ENCODE peak calls at places on chromosomes 13 and 19, in six cellular contexts. P is adrenal gland; G is lower lobe of right lung; H is CD8-positive, alpha-beta T cell; E is heart left ventricle; Y is fibroblast of lung. D is an unnamed sample.

GRCh38 chr13:92994056-92994455 is 232.6 kb upstream of the GPC6 start:
- DNase-seq in P (no peak), G (no peak), H (no peak), E (no peak), Y (peak; percentile 48), D (no peak)

GRCh38 chr13:28316129-28316528 is 177.8 kb downstream of the PAN3 start:
- DNase-seq in P (no peak), G (no peak), H (no peak), E (peak; percentile 30), Y (no peak), D (no peak)

GRCh38 chr19:58385313-58386165 is 1.5 kb upstream of the RPS5 start:
- DNase-seq in P (no peak), G (peak; percentile 48), H (no peak), E (no peak), Y (no peak), D (peak; percentile 65)

GRCh38 chr19:38870612-38871011 is 7.5 kb downstream of the RINL start:
- DNase-seq in P (no peak), G (no peak), H (no peak), E (no peak), Y (no peak), D (no peak)

GRCh38 chr19:52532480-52532879 is 5.0 kb downstream of the ZNF808 start:
- DNase-seq in P (no peak), G (no peak), H (no peak), E (no peak), Y (no peak), D (no peak)

GRCh38 chr19:45253396-45254027 is 2.4 kb downstream of the MARK4 start:
- DNase-seq in P (no peak), G (no peak), H (no peak), E (no peak), Y (no peak), D (no peak)

GRCh38 chr19:18915639-18916038 is 3.5 kb downstream of the COPE start:
- DNase-seq in P (peak; percentile 76), G (no peak), H (no peak), E (no peak), Y (peak; percentile 47), D (no peak)

GRCh38 chr13:40096357-40096911 is 441.0 kb downstream of the COG6 start:
- DNase-seq in P (no peak), G (no peak), H (no peak), E (no peak), Y (no peak), D (no peak)

GRCh38 chr19:33477781-33478180 is 43.8 kb downstream of the PEPD start:
- DNase-seq in P (no peak), G (no peak), H (no peak), E (no peak), Y (no peak), D (no peak)

GRCh38 chr13:111153977-111154332 is 38.8 kb downstream of the ARHGEF7 start:
- DNase-seq in P (peak; percentile 56), G (no peak), H (peak; percentile 15), E (no peak), Y (no peak), D (peak; percentile 81)

GRCh38 chr13:27283906-27284523 is 13.4 kb downstream of the RASL11A start:
- DNase-seq in P (no peak), G (no peak), H (no peak), E (no peak), Y (peak; percentile 66), D (no peak)

GRCh38 chr13:49935171-49936084 is 712 bp downstream of the SPRYD7 start:
- DNase-seq in P (no peak), G (peak; percentile 70), H (no peak), E (peak; percentile 58), Y (peak; percentile 51), D (no peak)

GRCh38 chr19:17205237-17206140 is 9.7 kb upstream of the USE1 start:
- DNase-seq in P (peak; percentile 67), G (peak; percentile 82), H (peak; percentile 44), E (no peak), Y (peak; percentile 64), D (no peak)

GRCh38 chr13:108463365-108463764 is 166.0 kb upstream of the MYO16 start:
- DNase-seq in P (no peak), G (no peak), H (no peak), E (no peak), Y (peak; percentile 86), D (no peak)

GRCh38 chr19:372306-372890 is 27.8 kb upstream of the MIER2 start:
- DNase-seq in P (peak; percentile 12), G (no peak), H (no peak), E (peak; percentile 81), Y (peak; percentile 81), D (no peak)

GRCh38 chr13:23268441-23268840 is 87.7 kb downstream of the SGCG start:
- DNase-seq in P (no peak), G (no peak), H (no peak), E (no peak), Y (no peak), D (no peak)

GRCh38 chr19:51726049-51726448 is 2.3 kb upstream of the HAS1 start:
- DNase-seq in P (no peak), G (no peak), H (no peak), E (peak; percentile 61), Y (peak; percentile 73), D (peak; percentile 87)

GRCh38 chr13:113775451-113776145 is 16.6 kb downstream of the TMEM255B start:
- DNase-seq in P (no peak), G (no peak), H (no peak), E (no peak), Y (no peak), D (no peak)

GRCh38 chr13:80276371-80277289 is 64.3 kb downstream of the SPRY2 start:
- DNase-seq in P (no peak), G (no peak), H (no peak), E (no peak), Y (no peak), D (no peak)

GRCh38 chr19:41821003-41821735 is 23.3 kb downstream of the LYPD4 start:
- DNase-seq in P (no peak), G (peak; percentile 53), H (no peak), E (no peak), Y (peak; percentile 15), D (no peak)

GRCh38 chr13:25347156-25347555 is 24.6 kb upstream of the ATP8A2 start:
- DNase-seq in P (no peak), G (no peak), H (no peak), E (no peak), Y (no peak), D (no peak)

GRCh38 chr13:43911283-43911682 is 31.6 kb downstream of the LACC1 start:
- DNase-seq in P (no peak), G (no peak), H (no peak), E (no peak), Y (no peak), D (no peak)

GRCh38 chr13:43911871-43912270 is 32.2 kb downstream of the LACC1 start:
- DNase-seq in P (no peak), G (no peak), H (no peak), E (no peak), Y (no peak), D (no peak)

GRCh38 chr13:43905435-43906031 is 25.8 kb downstream of the LACC1 start:
- DNase-seq in P (peak; percentile 28), G (no peak), H (no peak), E (no peak), Y (peak; percentile 85), D (no peak)

DNA sequence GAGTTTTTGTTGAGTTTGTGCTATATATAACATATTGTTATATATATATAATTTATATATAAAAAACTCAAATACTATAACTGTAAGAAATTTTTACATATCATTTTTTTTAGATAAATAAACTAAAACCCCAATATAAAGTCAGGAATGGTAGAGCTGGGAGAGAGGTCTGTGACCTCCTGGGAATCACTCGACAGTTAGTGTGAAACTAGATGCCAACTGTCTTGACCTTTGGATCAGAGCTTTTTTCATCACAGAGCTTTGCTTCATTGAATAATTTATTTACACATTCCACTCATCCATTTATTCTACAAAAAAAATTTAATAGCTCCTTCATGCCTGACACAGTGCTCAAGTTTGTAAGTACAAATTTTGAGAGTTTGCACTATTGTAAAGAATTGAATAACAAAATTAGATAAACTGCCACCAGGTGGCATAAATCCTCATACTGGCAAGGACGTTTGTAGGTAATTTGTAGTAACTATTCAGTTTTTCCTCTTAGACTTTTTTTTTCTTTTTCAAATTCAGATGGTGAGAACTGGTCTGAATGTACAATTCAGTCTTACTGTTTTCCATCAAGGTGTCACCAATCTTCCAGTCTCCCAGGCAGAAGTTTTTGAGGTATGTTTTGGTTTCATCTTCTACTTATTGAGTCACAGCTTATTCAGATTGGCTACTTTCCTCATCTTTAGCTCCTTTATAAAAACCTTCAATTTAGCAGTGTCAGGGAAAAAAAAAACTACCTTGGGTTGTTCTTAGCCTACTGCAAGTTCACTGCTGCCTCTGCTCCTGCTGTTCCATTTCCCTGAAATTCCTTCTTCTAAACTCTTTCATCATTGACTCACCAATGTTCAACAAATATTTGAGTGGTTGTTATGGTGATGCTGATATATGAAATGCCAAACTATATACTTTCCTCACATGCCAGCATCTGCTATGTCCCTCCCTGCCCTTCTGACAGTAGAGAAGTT is 28.7 kb downstream of the LACC1 start:
- DNase-seq in P (no peak), G (no peak), H (no peak), E (no peak), Y (peak; percentile 78), D (no peak)
- TF ChIP-seq CTCF in P (peak; percentile 43), G (peak; percentile 52), H (peak; percentile 68), E (peak; percentile 60), Y (peak; percentile 32), D (peak; percentile 26)

GRCh38 chr13:30870049-30870884 is 35.8 kb upstream of the MEDAG start:
- DNase-seq in P (no peak), G (no peak), H (no peak), E (peak; percentile 90), Y (peak; percentile 99), D (peak; percentile 92)
- H3K4me1 ChIP-seq in P (peaks cover 8% of the 10 kb centered on the region), G (peaks cover 22% of the 10 kb centered on the region), H (no peaks in the 10 kb centered on the region), E (peaks cover 5% of the 10 kb centered on the region), Y (peaks cover 56% of the 10 kb centered on the region), D (peaks cover 59% of the 10 kb centered on the region)

DNA sequence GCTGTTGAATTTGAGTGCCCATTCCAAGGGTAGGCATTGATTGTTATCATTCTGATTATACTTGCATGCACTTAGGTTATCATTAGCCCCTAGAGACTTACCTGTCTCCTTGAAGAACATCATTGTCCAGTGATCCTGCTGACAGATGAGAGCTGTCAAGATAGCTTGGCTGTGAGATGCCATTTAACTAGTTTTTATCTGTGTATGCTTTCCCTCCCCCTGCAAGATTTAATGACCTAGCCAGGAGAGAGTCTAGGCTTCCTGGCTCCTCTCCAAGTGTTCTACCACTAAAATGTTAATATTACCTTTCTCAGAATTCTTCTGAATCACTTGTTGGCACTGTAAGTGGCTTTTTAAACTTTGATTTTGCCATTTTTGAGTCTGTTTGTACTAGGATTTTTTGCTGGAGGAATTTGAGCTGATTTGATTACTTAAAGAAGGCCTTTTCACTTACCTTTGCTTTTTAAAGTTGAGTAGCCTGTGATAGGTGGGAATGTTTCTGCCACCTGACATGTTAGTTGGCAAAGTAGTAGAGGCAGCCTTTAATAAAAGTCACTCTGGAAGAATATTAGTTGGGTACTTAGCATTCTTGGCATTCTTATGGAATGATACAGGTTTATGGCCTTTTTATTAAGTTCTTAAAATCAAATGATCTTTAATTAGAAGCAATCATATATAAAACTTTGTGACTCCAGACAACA is 41.1 kb downstream of the ARHGAP35 start:
- DNase-seq in P (no peak), G (no peak), H (no peak), E (no peak), Y (no peak), D (no peak)
- H3K27ac ChIP-seq in P (no peak overlapping the region), G (peak overlapping the region; percentile 51), H (no peak overlapping the region), E (no peak overlapping the region), Y (no peak overlapping the region), D (peak overlapping the region; percentile 77)

DNA sequence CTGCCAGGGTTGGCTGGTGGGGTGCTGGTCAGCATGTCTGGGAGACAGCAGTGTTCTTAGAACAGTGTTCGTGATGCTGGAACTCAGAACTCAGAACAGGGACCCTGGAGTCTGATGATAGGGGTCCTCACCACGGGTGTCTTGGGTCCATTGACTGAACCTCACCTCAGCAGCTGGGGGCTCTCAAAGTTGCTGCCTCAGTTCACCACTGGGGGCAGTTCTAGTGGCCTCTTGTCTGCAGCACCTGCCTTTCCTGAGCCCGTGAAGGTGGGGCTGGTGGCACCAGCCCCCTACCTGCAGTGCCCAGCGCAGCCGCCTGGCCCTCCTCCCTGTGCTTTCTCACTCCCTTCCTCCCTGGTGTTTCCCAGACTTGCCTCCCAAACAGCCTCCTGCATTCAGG is 28.5 kb downstream of the SAFB start:
- DNase-seq in P (no peak), G (peak; percentile 20), H (no peak), E (no peak), Y (no peak), D (no peak)
- TF ChIP-seq CTCF in P (no peak), G (no peak), H (no peak), E (no peak), Y (no peak), D (no peak)